ENCODE peak calls at places on chromosomes 11 and 22, in seven cellular contexts. C is right lobe of liver, M is dorsolateral prefrontal cortex, Z is esophagus muscularis mucosa, I is heart right ventricle, E is psoas muscle, H is pancreas. U is an unnamed sample.

GRCh38 chr22:23832226-23833016 is 6.4 kb downstream of the DERL3 start:
- DNase-seq in C (peak), M (peak), Z (no peak), I (no peak), E (no peak), H (no peak), U (no peak)

GRCh38 chr22:36026741-36027140 is 1.9 kb downstream of the RBFOX2 start:
- DNase-seq in C (no peak), M (no peak), Z (no peak), I (no peak), E (no peak), H (no peak), U (no peak)

GRCh38 chr11:7204778-7205177 is 46.9 kb upstream of the SYT9 start:
- DNase-seq in C (no peak), M (no peak), Z (no peak), I (no peak), E (no peak), H (no peak), U (no peak)

GRCh38 chr11:10021563-10021962 is 272.5 kb downstream of the SBF2 start:
- DNase-seq in C (no peak), M (no peak), Z (no peak), I (no peak), E (no peak), H (no peak), U (no peak)

GRCh38 chr22:18947905-18948304 is 11.8 kb upstream of the PRODH start:
- DNase-seq in C (peak), M (peak), Z (no peak), I (no peak), E (no peak), H (peak), U (no peak)

GRCh38 chr11:35619754-35620640 is 1.7 kb downstream of the FJX1 start:
- DNase-seq in C (peak), M (no peak), Z (no peak), I (peak), E (peak), H (peak), U (peak)

GRCh38 chr22:32836286-32836859 is 34.9 kb downstream of the TIMP3 start:
- DNase-seq in C (no peak), M (no peak), Z (no peak), I (no peak), E (no peak), H (no peak), U (peak)

GRCh38 chr22:31637375-31637937 is 24.6 kb downstream of the PISD start:
- DNase-seq in C (no peak), M (no peak), Z (no peak), I (no peak), E (no peak), H (no peak), U (no peak)

DNA sequence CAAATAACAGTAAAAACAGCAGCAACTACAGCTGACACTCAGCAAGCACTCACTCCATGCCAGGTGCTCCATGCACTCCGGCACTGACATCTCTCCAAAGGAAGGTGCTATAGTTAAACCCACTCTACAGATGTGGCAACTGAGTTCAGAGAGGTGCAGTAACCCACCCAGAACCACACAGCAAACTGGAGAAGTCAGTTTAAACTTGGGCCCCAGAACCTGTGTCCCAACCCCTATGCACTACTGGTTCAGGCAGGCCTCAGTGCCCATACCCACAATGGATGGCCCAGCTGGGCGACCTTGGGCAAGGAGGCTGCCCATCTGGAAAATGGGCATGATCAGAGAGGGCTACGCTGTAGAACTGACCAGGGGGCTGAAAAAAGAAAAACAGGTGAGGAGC is 26.4 kb upstream of the TCF20 start:
- DNase-seq in C (no peak), M (no peak), Z (no peak), I (no peak), E (no peak), H (no peak), U (no peak)
- TF ChIP-seq CTCF in C (no peak), M (no peak), Z (no peak), I (no peak), E (no peak), H (no peak), U (no peak)

GRCh38 chr22:43972931-43973330 is 17.7 kb downstream of the SAMM50 start:
- DNase-seq in C (no peak), M (no peak), Z (no peak), I (no peak), E (no peak), H (no peak), U (no peak)
- H3K27ac ChIP-seq in C (no peak), M (no peak), Z (no peak), I (no peak), E (no peak), H (no peak), U (no peak)

GRCh38 chr11:122024278-122024677 is 91.7 kb downstream of the BLID start:
- DNase-seq in C (no peak), M (no peak), Z (no peak), I (no peak), E (no peak), H (no peak), U (no peak)

GRCh38 chr11:122022646-122023045 is 93.4 kb downstream of the BLID start:
- DNase-seq in C (no peak), M (no peak), Z (no peak), I (no peak), E (no peak), H (no peak), U (no peak)

GRCh38 chr11:122025757-122026156 is 90.3 kb downstream of the BLID start:
- DNase-seq in C (no peak), M (no peak), Z (no peak), I (no peak), E (no peak), H (no peak), U (no peak)

GRCh38 chr11:122020902-122021301 is 95.1 kb downstream of the BLID start:
- DNase-seq in C (no peak), M (no peak), Z (no peak), I (no peak), E (no peak), H (no peak), U (peak)

DNA sequence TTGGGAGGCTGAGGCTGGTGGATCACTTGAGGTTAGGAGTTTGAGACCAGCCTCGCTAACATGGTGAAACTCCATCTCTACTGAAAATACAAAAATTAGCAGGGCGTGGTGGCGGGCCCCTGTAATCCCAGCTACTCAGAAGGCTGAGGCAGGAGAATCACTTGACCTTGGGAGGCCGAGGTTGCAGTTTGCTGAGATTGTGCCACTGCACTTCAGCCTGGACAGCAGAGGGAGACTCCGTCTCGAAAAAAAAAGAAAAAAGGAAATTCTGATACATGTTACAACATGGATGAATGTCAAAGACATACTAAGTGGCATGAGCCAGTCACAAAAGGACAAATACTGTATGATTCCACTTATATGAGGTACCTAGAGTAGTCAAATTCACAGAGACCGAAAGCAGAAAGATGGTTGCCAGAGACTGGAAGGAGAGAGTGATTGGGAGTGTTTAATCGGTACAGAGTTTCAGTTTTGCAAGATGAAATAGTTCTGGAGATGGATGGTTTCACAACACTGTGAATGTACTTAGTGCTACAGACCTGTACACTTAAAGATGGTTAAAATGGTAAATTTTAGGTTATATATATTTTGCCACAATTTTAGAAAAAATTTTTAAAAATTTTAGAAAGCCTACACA is 92.3 kb downstream of the BLID start:
- DNase-seq in C (no peak), M (no peak), Z (no peak), I (no peak), E (no peak), H (no peak), U (no peak)
- TF ChIP-seq CTCF in C (no peak), M (no peak), Z (peak), I (no peak), E (no peak), H (no peak), U (no peak)

GRCh38 chr11:68053981-68054812 is 15.4 kb downstream of the TCIRG1 start:
- DNase-seq in C (no peak), M (no peak), Z (no peak), I (no peak), E (no peak), H (no peak), U (no peak)

GRCh38 chr11:68052137-68052873 is 13.5 kb downstream of the TCIRG1 start:
- DNase-seq in C (no peak), M (no peak), Z (no peak), I (no peak), E (no peak), H (no peak), U (no peak)

GRCh38 chr11:68053117-68053516 is 14.3 kb downstream of the TCIRG1 start:
- DNase-seq in C (no peak), M (no peak), Z (no peak), I (no peak), E (no peak), H (no peak), U (no peak)

GRCh38 chr11:68057807-68058206 is 19.0 kb downstream of the TCIRG1 start:
- DNase-seq in C (no peak), M (no peak), Z (no peak), I (no peak), E (no peak), H (no peak), U (no peak)

DNA sequence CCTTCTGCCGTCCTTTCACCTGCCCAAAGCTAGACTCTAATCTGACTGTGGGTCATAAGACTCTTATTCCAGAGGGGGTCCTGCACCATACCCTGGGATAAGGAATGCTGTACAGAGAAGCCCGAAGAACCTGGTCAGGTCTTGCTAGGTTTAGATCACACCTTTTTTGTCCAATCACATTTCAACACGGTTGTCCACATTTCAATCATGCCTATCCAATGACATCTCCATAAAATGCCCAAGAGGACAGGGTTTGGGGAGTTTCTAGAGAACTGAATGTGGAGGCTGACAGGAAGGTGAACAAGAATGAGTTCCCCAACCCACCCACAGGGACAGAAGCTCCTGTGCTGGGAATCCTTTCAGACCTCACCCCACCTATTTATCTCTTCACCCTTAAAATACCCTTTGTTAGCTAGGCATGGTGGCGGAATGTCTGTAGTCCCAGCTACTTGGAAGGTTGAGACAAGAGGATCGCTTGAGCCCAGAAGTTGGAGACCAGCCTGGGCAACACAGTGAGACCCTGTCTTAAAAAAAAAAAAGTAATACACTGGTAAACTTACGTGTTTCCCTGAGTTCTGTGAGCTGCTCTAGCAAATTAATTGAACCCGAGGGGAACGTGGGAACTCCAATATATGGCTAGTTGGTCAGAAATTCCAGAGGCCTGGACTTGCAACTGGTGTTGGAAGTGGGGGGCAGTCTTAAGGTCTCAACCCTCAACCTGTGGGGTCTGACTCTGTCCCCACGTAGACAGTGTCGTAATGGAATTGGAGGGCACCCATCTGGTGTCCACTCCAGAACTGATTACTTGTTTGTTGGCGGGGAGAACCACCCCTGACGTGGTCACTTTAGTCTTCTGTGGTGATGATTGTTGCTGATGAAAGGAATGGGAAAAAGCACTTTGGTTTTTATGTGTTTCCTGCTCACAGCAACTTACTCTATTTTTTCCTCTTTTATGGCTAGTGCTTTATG is 17.8 kb downstream of the TCIRG1 start:
- DNase-seq in C (no peak), M (no peak), Z (no peak), I (no peak), E (no peak), H (no peak), U (no peak)
- H3K27ac ChIP-seq in C (no peak), M (no peak), Z (no peak), I (no peak), E (no peak), H (no peak), U (no peak)

GRCh38 chr11:65718964-65719492 is 1.6 kb downstream of the RNASEH2C start:
- DNase-seq in C (peak), M (no peak), Z (no peak), I (peak), E (peak), H (peak), U (no peak)

GRCh38 chr11:65720237-65720934 is at the start of gene RNASEH2C:
- DNase-seq in C (peak), M (peak), Z (peak), I (peak), E (peak), H (peak), U (peak)

GRCh38 chr11:65718531-65718930 is 2.1 kb downstream of the RNASEH2C start:
- DNase-seq in C (no peak), M (no peak), Z (no peak), I (no peak), E (no peak), H (no peak), U (no peak)

GRCh38 chr11:65717906-65718305 is 2.7 kb downstream of the RNASEH2C start:
- DNase-seq in C (no peak), M (no peak), Z (no peak), I (no peak), E (no peak), H (no peak), U (no peak)

DNA sequence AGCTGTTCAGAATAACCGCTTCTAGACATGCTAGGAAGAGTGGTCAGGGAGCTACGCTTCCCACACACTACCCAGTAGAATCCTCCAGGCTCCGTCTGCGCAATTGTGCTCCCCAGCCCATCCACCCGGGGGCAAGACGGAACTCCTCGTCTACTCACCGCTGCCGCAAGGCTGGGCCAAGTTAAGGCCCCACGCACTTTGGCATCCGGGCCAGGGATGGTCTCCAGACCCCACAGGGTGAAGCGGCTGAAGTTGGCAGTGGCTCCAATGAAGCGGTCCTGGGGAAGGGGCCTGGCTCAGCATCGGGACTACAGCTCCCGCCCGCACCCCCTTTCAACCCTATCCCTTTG is 736 bp downstream of the RNASEH2C start:
- DNase-seq in C (no peak), M (no peak), Z (no peak), I (no peak), E (peak), H (no peak), U (peak)
- TF ChIP-seq CTCF in C (no peak), M (no peak), Z (no peak), I (no peak), E (no peak), H (no peak), U (no peak)

GRCh38 chr11:61955031-61955415 is 4.9 kb downstream of the BEST1 start:
- DNase-seq in C (peak), M (no peak), Z (no peak), I (peak), E (peak), H (peak), U (peak)

GRCh38 chr11:61956191-61957027 is 6.3 kb downstream of the BEST1 start:
- DNase-seq in C (no peak), M (no peak), Z (no peak), I (no peak), E (no peak), H (no peak), U (no peak)

GRCh38 chr11:61955416-61956135 is 5.4 kb downstream of the BEST1 start:
- DNase-seq in C (peak), M (no peak), Z (no peak), I (no peak), E (peak), H (no peak), U (no peak)

GRCh38 chr11:61952882-61953281 is 2.7 kb downstream of the BEST1 start:
- DNase-seq in C (no peak), M (no peak), Z (no peak), I (no peak), E (no peak), H (no peak), U (no peak)

DNA sequence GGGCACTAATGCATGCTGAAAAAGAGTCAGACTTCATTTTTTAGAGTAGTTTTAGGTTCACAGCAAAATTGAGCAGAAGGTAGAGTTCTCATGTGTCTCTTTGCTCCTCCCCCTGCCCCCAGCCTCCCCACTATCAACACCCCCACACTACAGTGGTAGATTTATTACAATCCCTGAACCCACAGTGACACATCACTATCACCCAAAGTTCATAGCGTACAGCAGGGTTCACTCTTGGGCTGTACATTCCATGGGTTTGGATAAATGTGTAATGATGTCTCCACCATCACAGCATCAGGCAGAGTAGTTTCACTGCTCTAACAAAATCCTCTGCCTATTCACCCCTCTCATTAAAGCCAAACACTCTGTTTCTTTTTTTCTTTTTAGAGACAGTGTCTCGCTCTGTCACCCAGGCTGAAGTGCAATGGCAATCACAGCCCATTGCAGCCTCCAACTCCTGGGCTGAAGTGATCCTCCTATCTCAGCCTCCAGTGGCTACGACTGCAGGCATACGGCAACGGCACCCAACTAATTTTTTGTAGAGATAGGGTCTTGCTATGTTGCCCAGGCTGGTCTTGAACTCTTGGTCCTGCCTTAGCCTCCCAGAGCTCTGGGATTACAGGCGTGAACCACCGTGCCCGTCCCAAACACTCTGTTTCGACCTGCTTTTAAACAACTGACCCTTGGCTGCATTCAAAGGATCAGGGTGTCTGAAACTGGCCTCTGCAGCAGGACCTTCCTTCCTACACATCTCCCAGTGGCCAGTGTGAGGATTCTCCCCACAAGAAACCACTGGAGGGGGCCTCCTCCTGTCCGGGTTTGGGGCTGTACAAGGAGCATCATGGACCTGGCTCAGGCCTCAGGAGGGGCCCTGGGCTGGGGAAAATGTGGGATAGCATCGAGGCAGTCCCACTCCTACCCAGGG is 4.2 kb downstream of the BEST1 start:
- DNase-seq in C (no peak), M (no peak), Z (no peak), I (no peak), E (no peak), H (no peak), U (no peak)
- H3K27ac ChIP-seq in C (no peak), M (peak), Z (peak), I (peak), E (peak), H (peak), U (peak)

DNA sequence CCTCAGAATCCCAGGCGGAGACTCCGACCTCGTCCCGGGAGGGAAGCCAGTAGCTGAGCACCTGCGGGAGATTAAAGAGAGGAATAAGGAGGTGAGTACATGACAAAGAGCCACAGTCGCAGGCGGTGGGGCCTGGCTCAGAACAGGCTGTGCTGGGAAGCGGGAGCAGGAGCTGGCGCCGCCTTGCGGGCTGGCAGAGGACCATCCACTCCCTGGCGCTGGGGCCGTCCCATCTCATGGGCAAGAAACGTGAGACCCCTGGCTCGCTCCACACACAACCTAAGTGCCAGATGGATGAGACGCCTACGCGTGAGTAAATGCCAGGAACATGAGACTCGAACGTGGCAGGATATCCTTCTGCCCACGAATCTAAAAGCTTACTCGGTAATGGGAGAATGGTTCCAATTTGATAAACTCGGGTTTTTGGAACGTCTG is 6.3 kb downstream of the CEND1 start:
- DNase-seq in C (peak), M (peak), Z (no peak), I (peak), E (peak), H (peak), U (peak)
- TF ChIP-seq CTCF in C (no peak), M (peak), Z (peak), I (peak), E (peak), H (peak), U (peak)

DNA sequence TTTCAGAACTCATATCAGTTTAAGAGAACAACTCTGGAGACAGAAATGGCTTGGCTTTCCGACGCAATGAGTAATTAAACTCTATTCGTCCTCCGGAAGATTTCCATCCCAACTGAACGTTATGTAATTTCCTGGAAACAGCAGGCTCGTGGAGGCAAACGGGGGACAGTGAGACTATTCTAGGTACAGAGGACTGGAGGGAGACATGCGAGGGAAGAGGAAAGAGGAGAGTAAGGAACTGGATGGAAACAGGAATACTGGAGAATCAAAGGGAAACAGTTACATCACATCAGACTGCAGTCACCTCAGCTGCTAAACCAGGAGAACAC is 28.3 kb downstream of the PPP2R1B start:
- DNase-seq in C (no peak), M (no peak), Z (no peak), I (peak), E (no peak), H (no peak), U (no peak)
- H3K27ac ChIP-seq in C (peak), M (peak), Z (peak), I (peak), E (peak), H (peak), U (peak)